ENCODE peak calls at places on chromosomes 16 and 17, in six cellular contexts. One of them, this sample, is unnamed.

GRCh38 chr17:58339775-58340622 is 11.4 kb upstream of the TSPOAP1 start:
- DNase-seq in T-helper 1 cell: no peak
- DNase-seq in caudate nucleus: no peak
- DNase-seq in cardiac fibroblast: no peak
- DNase-seq in fibroblast of the aortic adventitia: no peak
- DNase-seq in GDM1: no peak
- DNase-seq in this sample: no peak

GRCh38 chr17:75047398-75048098 is 523 bp downstream of the KCTD2 start:
- DNase-seq in T-helper 1 cell: no peak
- DNase-seq in caudate nucleus: peak
- DNase-seq in cardiac fibroblast: peak
- DNase-seq in fibroblast of the aortic adventitia: peak
- DNase-seq in GDM1: no peak
- DNase-seq in this sample: no peak

GRCh38 chr16:11439216-11439615 is 94.0 kb downstream of the RMI2 start:
- DNase-seq in T-helper 1 cell: no peak
- DNase-seq in caudate nucleus: no peak
- DNase-seq in cardiac fibroblast: no peak
- DNase-seq in fibroblast of the aortic adventitia: no peak
- DNase-seq in GDM1: no peak
- DNase-seq in this sample: no peak

GRCh38 chr16:27779719-27780161 is 229.8 kb downstream of the KATNIP start:
- DNase-seq in T-helper 1 cell: no peak
- DNase-seq in caudate nucleus: peak
- DNase-seq in cardiac fibroblast: peak
- DNase-seq in fibroblast of the aortic adventitia: peak
- DNase-seq in GDM1: no peak
- DNase-seq in this sample: peak

GRCh38 chr16:23869052-23869451 is 33.3 kb downstream of the PRKCB start:
- DNase-seq in T-helper 1 cell: no peak
- DNase-seq in caudate nucleus: no peak
- DNase-seq in cardiac fibroblast: no peak
- DNase-seq in fibroblast of the aortic adventitia: no peak
- DNase-seq in GDM1: no peak
- DNase-seq in this sample: no peak

GRCh38 chr17:68821860-68822693 is 133.1 kb downstream of the ABCA8 start:
- DNase-seq in T-helper 1 cell: no peak
- DNase-seq in caudate nucleus: no peak
- DNase-seq in cardiac fibroblast: peak
- DNase-seq in fibroblast of the aortic adventitia: peak
- DNase-seq in GDM1: no peak
- DNase-seq in this sample: no peak

GRCh38 chr16:69411064-69411985 is 13.1 kb upstream of the CYB5B start:
- DNase-seq in T-helper 1 cell: no peak
- DNase-seq in caudate nucleus: no peak
- DNase-seq in cardiac fibroblast: no peak
- DNase-seq in fibroblast of the aortic adventitia: no peak
- DNase-seq in GDM1: no peak
- DNase-seq in this sample: no peak

GRCh38 chr17:50318551-50319310 is 27.2 kb upstream of the XYLT2 start:
- DNase-seq in T-helper 1 cell: no peak
- DNase-seq in caudate nucleus: no peak
- DNase-seq in cardiac fibroblast: no peak
- DNase-seq in fibroblast of the aortic adventitia: no peak
- DNase-seq in GDM1: no peak
- DNase-seq in this sample: no peak

GRCh38 chr17:3867606-3868005 is 21.6 kb upstream of the NCBP3 start:
- DNase-seq in T-helper 1 cell: no peak
- DNase-seq in caudate nucleus: no peak
- DNase-seq in cardiac fibroblast: no peak
- DNase-seq in fibroblast of the aortic adventitia: no peak
- DNase-seq in GDM1: no peak
- DNase-seq in this sample: no peak

GRCh38 chr17:7330099-7331015 is 1.2 kb upstream of the NEURL4 start:
- DNase-seq in T-helper 1 cell: peak
- DNase-seq in caudate nucleus: peak
- DNase-seq in cardiac fibroblast: peak
- DNase-seq in fibroblast of the aortic adventitia: peak
- DNase-seq in GDM1: peak
- DNase-seq in this sample: peak

GRCh38 chr17:66777689-66778225 is 57.2 kb upstream of the CACNG5 start:
- DNase-seq in T-helper 1 cell: no peak
- DNase-seq in caudate nucleus: peak
- DNase-seq in cardiac fibroblast: peak
- DNase-seq in fibroblast of the aortic adventitia: peak
- DNase-seq in GDM1: no peak
- DNase-seq in this sample: peak

GRCh38 chr16:75620326-75621169 is 2.5 kb downstream of the ADAT1 start:
- DNase-seq in T-helper 1 cell: peak
- DNase-seq in caudate nucleus: no peak
- DNase-seq in cardiac fibroblast: no peak
- DNase-seq in fibroblast of the aortic adventitia: no peak
- DNase-seq in GDM1: no peak
- DNase-seq in this sample: no peak

GRCh38 chr17:40777459-40777858 is 4.9 kb downstream of the KRT27 start:
- DNase-seq in T-helper 1 cell: no peak
- DNase-seq in caudate nucleus: no peak
- DNase-seq in cardiac fibroblast: no peak
- DNase-seq in fibroblast of the aortic adventitia: no peak
- DNase-seq in GDM1: no peak
- DNase-seq in this sample: no peak

GRCh38 chr17:59490259-59490658 is 75.2 kb upstream of the DHX40 start:
- DNase-seq in T-helper 1 cell: no peak
- DNase-seq in caudate nucleus: no peak
- DNase-seq in cardiac fibroblast: no peak
- DNase-seq in fibroblast of the aortic adventitia: no peak
- DNase-seq in GDM1: no peak
- DNase-seq in this sample: no peak

GRCh38 chr17:80673152-80673920 is 128.7 kb downstream of the RPTOR start:
- DNase-seq in T-helper 1 cell: no peak
- DNase-seq in caudate nucleus: no peak
- DNase-seq in cardiac fibroblast: peak
- DNase-seq in fibroblast of the aortic adventitia: no peak
- DNase-seq in GDM1: no peak
- DNase-seq in this sample: no peak

GRCh38 chr16:22183901-22184614 is 21.8 kb downstream of the SDR42E2 start:
- DNase-seq in T-helper 1 cell: no peak
- DNase-seq in caudate nucleus: no peak
- DNase-seq in cardiac fibroblast: no peak
- DNase-seq in fibroblast of the aortic adventitia: no peak
- DNase-seq in GDM1: no peak
- DNase-seq in this sample: no peak

GRCh38 chr17:82698065-82698973 is at the start of gene RAB40B:
- DNase-seq in T-helper 1 cell: peak
- DNase-seq in caudate nucleus: peak
- DNase-seq in cardiac fibroblast: peak
- DNase-seq in fibroblast of the aortic adventitia: peak
- DNase-seq in GDM1: peak
- DNase-seq in this sample: peak

GRCh38 chr17:27284811-27285415 is 9.0 kb upstream of the WSB1 start:
- DNase-seq in T-helper 1 cell: no peak
- DNase-seq in caudate nucleus: no peak
- DNase-seq in cardiac fibroblast: peak
- DNase-seq in fibroblast of the aortic adventitia: no peak
- DNase-seq in GDM1: no peak
- DNase-seq in this sample: no peak

GRCh38 chr16:62882552-62883221 is 846.4 kb upstream of the CDH8 start:
- DNase-seq in T-helper 1 cell: no peak
- DNase-seq in caudate nucleus: no peak
- DNase-seq in cardiac fibroblast: no peak
- DNase-seq in fibroblast of the aortic adventitia: no peak
- DNase-seq in GDM1: no peak
- DNase-seq in this sample: no peak

GRCh38 chr17:78359216-78359935 is 501 bp downstream of the SOCS3 start:
- DNase-seq in T-helper 1 cell: no peak
- DNase-seq in caudate nucleus: no peak
- DNase-seq in cardiac fibroblast: peak
- DNase-seq in fibroblast of the aortic adventitia: peak
- DNase-seq in GDM1: no peak
- DNase-seq in this sample: no peak

GRCh38 chr17:79793924-79794304 is 3.0 kb downstream of the CBX8 start:
- DNase-seq in T-helper 1 cell: no peak
- DNase-seq in caudate nucleus: no peak
- DNase-seq in cardiac fibroblast: peak
- DNase-seq in fibroblast of the aortic adventitia: no peak
- DNase-seq in GDM1: no peak
- DNase-seq in this sample: no peak

This sample was measured in putamen.